ENCODE peak calls at places on chromosomes 13 and 19, in six cellular contexts. L is K562, Y is uterus, E is IMR-90, A is transverse colon, R is heart left ventricle. F is an unnamed sample.

GRCh38 chr19:15463865-15464371 is 426 bp downstream of the RASAL3 start:
- DNase-seq in L (no peak), Y (no peak), E (no peak), A (peak; percentile 64), R (no peak), F (no peak)

GRCh38 chr13:49097374-49097773 is 121.7 kb downstream of the FNDC3A start:
- DNase-seq in L (no peak), Y (no peak), E (peak; percentile 85), A (no peak), R (no peak), F (no peak)

GRCh38 chr19:5048727-5049553 is 80.0 kb downstream of the KDM4B start:
- DNase-seq in L (no peak), Y (peak; percentile 61), E (peak; percentile 66), A (peak; percentile 55), R (no peak), F (no peak)

GRCh38 chr13:61192826-61193225 is 222.8 kb downstream of the PCDH20 start:
- DNase-seq in L (no peak), Y (no peak), E (no peak), A (peak; percentile 39), R (no peak), F (no peak)

GRCh38 chr19:56678205-56678604 is 6.6 kb upstream of the ZNF835 start:
- DNase-seq in L (no peak), Y (no peak), E (no peak), A (no peak), R (no peak), F (no peak)

GRCh38 chr13:42272115-42272756 is at the start of gene AKAP11:
- DNase-seq in L (peak; percentile 21), Y (no peak), E (peak; percentile 28), A (peak; percentile 51), R (peak; percentile 59), F (peak; percentile 73)

GRCh38 chr19:29805026-29805925 is 6.5 kb upstream of the CCNE1 start:
- DNase-seq in L (no peak), Y (no peak), E (peak; percentile 10), A (no peak), R (no peak), F (no peak)

GRCh38 chr19:13169769-13170168 is 19.6 kb downstream of the IER2 start:
- DNase-seq in L (peak; percentile 13), Y (no peak), E (peak; percentile 65), A (peak; percentile 60), R (no peak), F (no peak)

GRCh38 chr13:104086759-104087158 is 1020.5 kb upstream of the SLC10A2 start:
- DNase-seq in L (no peak), Y (no peak), E (peak; percentile 46), A (no peak), R (no peak), F (no peak)

GRCh38 chr13:24307211-24308067 is 1.9 kb upstream of the C1QTNF9 start:
- DNase-seq in L (no peak), Y (no peak), E (no peak), A (peak; percentile 33), R (no peak), F (no peak)

GRCh38 chr19:532578-533484 is 1.3 kb downstream of the CDC34 start:
- DNase-seq in L (peak; percentile 72), Y (peak; percentile 81), E (peak; percentile 64), A (peak; percentile 68), R (peak; percentile 88), F (peak; percentile 81)

GRCh38 chr19:45136507-45137178 is 24.1 kb downstream of the NKPD1 start:
- DNase-seq in L (no peak), Y (no peak), E (no peak), A (no peak), R (no peak), F (no peak)

GRCh38 chr19:6551607-6552450 is 21.0 kb downstream of the TNFSF9 start:
- DNase-seq in L (peak; percentile 85), Y (no peak), E (no peak), A (peak; percentile 35), R (no peak), F (no peak)

GRCh38 chr19:57830071-57830602 is at the start of gene ZNF587B:
- DNase-seq in L (peak; percentile 27), Y (peak; percentile 63), E (peak; percentile 74), A (peak; percentile 64), R (peak; percentile 83), F (peak; percentile 67)

GRCh38 chr19:8323781-8324185 is 2.5 kb downstream of the RPS28 start:
- DNase-seq in L (peak; percentile 19), Y (no peak), E (no peak), A (no peak), R (no peak), F (peak; percentile 48)

DNA sequence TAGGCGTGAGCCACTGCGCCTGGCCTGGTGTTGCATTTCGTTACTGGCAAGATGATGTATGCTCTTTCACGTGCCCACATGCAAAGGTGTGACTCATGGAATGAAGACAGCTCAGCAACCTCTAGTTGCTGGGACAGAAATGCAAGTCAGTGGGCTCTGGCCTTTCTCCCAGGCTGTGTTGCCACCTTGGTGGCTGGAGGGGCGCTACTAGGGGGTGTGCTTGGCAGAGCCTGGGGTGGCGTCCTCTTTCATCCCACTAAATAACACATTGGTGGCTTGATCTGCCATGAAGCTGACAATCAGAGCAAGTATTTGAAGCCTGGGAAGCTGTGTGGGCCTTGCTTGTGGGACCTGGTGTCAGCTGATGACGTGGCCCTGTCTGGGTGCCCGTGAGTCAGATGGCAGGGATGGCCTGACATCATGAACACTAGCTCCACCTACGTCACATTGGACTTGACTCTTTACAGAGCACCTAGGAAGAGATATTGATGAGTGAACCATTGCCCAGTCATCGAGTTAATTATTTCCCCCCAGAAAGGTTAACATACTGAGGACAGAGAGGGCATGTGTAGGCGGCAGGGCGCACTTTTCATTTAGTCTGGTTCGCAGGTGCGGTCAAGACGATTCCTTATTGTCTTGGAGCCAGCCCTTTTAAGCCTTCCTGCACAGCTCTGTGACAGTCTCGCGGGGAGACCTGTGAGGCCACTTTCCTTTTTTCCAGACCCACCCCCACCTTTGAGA is 154.2 kb downstream of the TM9SF2 start:
- DNase-seq in L (no peak), Y (no peak), E (peak; percentile 24), A (no peak), R (no peak), F (no peak)
- TF ChIP-seq POLR2A in L (no peak), Y (no peak), E (no peak), A (no peak), R (no peak), F (no peak)

GRCh38 chr13:111007209-111007608 is 92.3 kb upstream of the ANKRD10 start:
- DNase-seq in L (no peak), Y (no peak), E (no peak), A (no peak), R (no peak), F (no peak)

GRCh38 chr13:111004444-111004843 is 89.6 kb upstream of the ANKRD10 start:
- DNase-seq in L (no peak), Y (no peak), E (no peak), A (no peak), R (no peak), F (no peak)

GRCh38 chr13:111006508-111007031 is 91.7 kb upstream of the ANKRD10 start:
- DNase-seq in L (peak; percentile 57), Y (peak; percentile 82), E (peak; percentile 84), A (peak; percentile 55), R (peak; percentile 88), F (no peak)

GRCh38 chr13:111005364-111005763 is 90.5 kb upstream of the ANKRD10 start:
- DNase-seq in L (no peak), Y (no peak), E (peak; percentile 67), A (no peak), R (no peak), F (no peak)

GRCh38 chr13:111005808-111006494 is 91.1 kb upstream of the ANKRD10 start:
- DNase-seq in L (no peak), Y (peak; percentile 44), E (peak; percentile 43), A (peak; percentile 17), R (peak; percentile 76), F (no peak)
- TF ChIP-seq POLR2A in L (no peak), Y (no peak), E (no peak), A (no peak), R (no peak), F (no peak)

GRCh38 chr13:109602356-109602755 is 184.0 kb downstream of the IRS2 start:
- DNase-seq in L (no peak), Y (no peak), E (no peak), A (no peak), R (no peak), F (no peak)
- TF ChIP-seq POLR2A in L (no peak), Y (no peak), E (no peak), A (no peak), R (no peak), F (no peak)

GRCh38 chr19:1592755-1593628 is at the start of gene MBD3:
- DNase-seq in L (peak; percentile 99), Y (peak; percentile 89), E (peak; percentile 93), A (peak; percentile 94), R (peak; percentile 95), F (peak; percentile 97)
- TF ChIP-seq POLR2A in L (peak; percentile 73), Y (peak; percentile 69), E (no peak), A (peak; percentile 47), R (no peak), F (peak; percentile 67)